ENCODE peak calls at places on chromosomes 6 and 20, in eight cellular contexts. One of them, this sample, is unnamed.

GRCh38 chr6:83097204-83097603 is 29.7 kb downstream of the DOP1A start:
- DNase-seq in AG04450: no peak
- DNase-seq in fibroblast of lung: no peak
- DNase-seq in GM23338: no peak
- DNase-seq in GM06990: no peak
- DNase-seq in MM.1S: no peak
- DNase-seq in tibial nerve: no peak
- DNase-seq in Peyer's patch: no peak
- DNase-seq in this sample: no peak

GRCh38 chr6:4381379-4381778 is 246.0 kb upstream of the ECI2 start:
- DNase-seq in AG04450: no peak
- DNase-seq in fibroblast of lung: peak; percentile 72
- DNase-seq in GM23338: no peak
- DNase-seq in GM06990: no peak
- DNase-seq in MM.1S: no peak
- DNase-seq in tibial nerve: no peak
- DNase-seq in Peyer's patch: no peak
- DNase-seq in this sample: no peak

GRCh38 chr6:136410201-136411027 is 120.8 kb upstream of the BCLAF1 start:
- DNase-seq in AG04450: no peak
- DNase-seq in fibroblast of lung: peak; percentile 35
- DNase-seq in GM23338: no peak
- DNase-seq in GM06990: peak; percentile 23
- DNase-seq in MM.1S: peak; percentile 36
- DNase-seq in tibial nerve: no peak
- DNase-seq in Peyer's patch: no peak
- DNase-seq in this sample: no peak

GRCh38 chr6:138088307-138088744 is 18.9 kb downstream of the PERP start:
- DNase-seq in AG04450: peak; percentile 87
- DNase-seq in fibroblast of lung: peak; percentile 91
- DNase-seq in GM23338: no peak
- DNase-seq in GM06990: no peak
- DNase-seq in MM.1S: no peak
- DNase-seq in tibial nerve: no peak
- DNase-seq in Peyer's patch: peak; percentile 73
- DNase-seq in this sample: no peak

GRCh38 chr6:149080511-149080910 is 237.0 kb upstream of the TAB2 start:
- DNase-seq in AG04450: no peak
- DNase-seq in fibroblast of lung: peak; percentile 74
- DNase-seq in GM23338: no peak
- DNase-seq in GM06990: no peak
- DNase-seq in MM.1S: no peak
- DNase-seq in tibial nerve: no peak
- DNase-seq in Peyer's patch: no peak
- DNase-seq in this sample: no peak

GRCh38 chr6:112833546-112834215 is 486.6 kb downstream of the RFPL4B start:
- DNase-seq in AG04450: no peak
- DNase-seq in fibroblast of lung: peak; percentile 24
- DNase-seq in GM23338: no peak
- DNase-seq in GM06990: no peak
- DNase-seq in MM.1S: no peak
- DNase-seq in tibial nerve: no peak
- DNase-seq in Peyer's patch: no peak
- DNase-seq in this sample: no peak

GRCh38 chr6:26087284-26088115 is at the start of gene HFE:
- DNase-seq in AG04450: no peak
- DNase-seq in fibroblast of lung: peak; percentile 67
- DNase-seq in GM23338: peak; percentile 74
- DNase-seq in GM06990: peak; percentile 50
- DNase-seq in MM.1S: no peak
- DNase-seq in tibial nerve: no peak
- DNase-seq in Peyer's patch: peak; percentile 78
- DNase-seq in this sample: peak; percentile 51

GRCh38 chr6:41677430-41678045 is 39.3 kb downstream of the MDFI start:
- DNase-seq in AG04450: no peak
- DNase-seq in fibroblast of lung: no peak
- DNase-seq in GM23338: peak; percentile 35
- DNase-seq in GM06990: no peak
- DNase-seq in MM.1S: no peak
- DNase-seq in tibial nerve: no peak
- DNase-seq in Peyer's patch: no peak
- DNase-seq in this sample: no peak

GRCh38 chr6:104711371-104711770 is 148.3 kb downstream of the HACE1 start:
- DNase-seq in AG04450: no peak
- DNase-seq in fibroblast of lung: peak; percentile 63
- DNase-seq in GM23338: no peak
- DNase-seq in GM06990: no peak
- DNase-seq in MM.1S: no peak
- DNase-seq in tibial nerve: no peak
- DNase-seq in Peyer's patch: peak; percentile 54
- DNase-seq in this sample: no peak

GRCh38 chr20:51373713-51374481 is 168.6 kb downstream of the NFATC2 start:
- DNase-seq in AG04450: no peak
- DNase-seq in fibroblast of lung: no peak
- DNase-seq in GM23338: no peak
- DNase-seq in GM06990: no peak
- DNase-seq in MM.1S: no peak
- DNase-seq in tibial nerve: no peak
- DNase-seq in Peyer's patch: no peak
- DNase-seq in this sample: no peak

GRCh38 chr6:17212541-17213371 is 68.4 kb upstream of the RBM24 start:
- DNase-seq in AG04450: no peak
- DNase-seq in fibroblast of lung: peak; percentile 42
- DNase-seq in GM23338: no peak
- DNase-seq in GM06990: no peak
- DNase-seq in MM.1S: no peak
- DNase-seq in tibial nerve: no peak
- DNase-seq in Peyer's patch: no peak
- DNase-seq in this sample: no peak

GRCh38 chr6:170267688-170268087 is 23.2 kb downstream of the DLL1 start:
- DNase-seq in AG04450: no peak
- DNase-seq in fibroblast of lung: no peak
- DNase-seq in GM23338: no peak
- DNase-seq in GM06990: no peak
- DNase-seq in MM.1S: no peak
- DNase-seq in tibial nerve: no peak
- DNase-seq in Peyer's patch: no peak
- DNase-seq in this sample: no peak
- H3K27me3 ChIP-seq in AG04450: peaks cover 6% of the 10 kb centered on the region
- H3K27me3 ChIP-seq in fibroblast of lung: no peaks in the 10 kb centered on the region
- H3K27me3 ChIP-seq in GM23338: no peaks in the 10 kb centered on the region
- H3K27me3 ChIP-seq in GM06990: no peaks in the 10 kb centered on the region
- H3K27me3 ChIP-seq in MM.1S: peaks cover 33% of the 10 kb centered on the region
- H3K27me3 ChIP-seq in tibial nerve: no peaks in the 10 kb centered on the region
- H3K27me3 ChIP-seq in Peyer's patch: no peaks in the 10 kb centered on the region
- H3K27me3 ChIP-seq in this sample: no peaks in the 10 kb centered on the region

GRCh38 chr20:37408202-37408929 is 62.4 kb downstream of the SRC start:
- DNase-seq in AG04450: no peak
- DNase-seq in fibroblast of lung: no peak
- DNase-seq in GM23338: no peak
- DNase-seq in GM06990: no peak
- DNase-seq in MM.1S: no peak
- DNase-seq in tibial nerve: no peak
- DNase-seq in Peyer's patch: no peak
- DNase-seq in this sample: no peak

GRCh38 chr20:37406010-37406998 is 60.4 kb downstream of the SRC start:
- DNase-seq in AG04450: no peak
- DNase-seq in fibroblast of lung: no peak
- DNase-seq in GM23338: peak; percentile 73
- DNase-seq in GM06990: peak; percentile 80
- DNase-seq in MM.1S: peak; percentile 71
- DNase-seq in tibial nerve: no peak
- DNase-seq in Peyer's patch: peak; percentile 61
- DNase-seq in this sample: no peak

GRCh38 chr20:37407573-37408002 is 61.6 kb downstream of the SRC start:
- DNase-seq in AG04450: no peak
- DNase-seq in fibroblast of lung: no peak
- DNase-seq in GM23338: no peak
- DNase-seq in GM06990: no peak
- DNase-seq in MM.1S: no peak
- DNase-seq in tibial nerve: no peak
- DNase-seq in Peyer's patch: no peak
- DNase-seq in this sample: no peak

GRCh38 chr20:37405351-37405897 is 59.5 kb downstream of the SRC start:
- DNase-seq in AG04450: no peak
- DNase-seq in fibroblast of lung: no peak
- DNase-seq in GM23338: no peak
- DNase-seq in GM06990: no peak
- DNase-seq in MM.1S: no peak
- DNase-seq in tibial nerve: no peak
- DNase-seq in Peyer's patch: no peak
- DNase-seq in this sample: no peak

GRCh38 chr20:37407117-37407566 is 61.2 kb downstream of the SRC start:
- DNase-seq in AG04450: no peak
- DNase-seq in fibroblast of lung: no peak
- DNase-seq in GM23338: no peak
- DNase-seq in GM06990: no peak
- DNase-seq in MM.1S: no peak
- DNase-seq in tibial nerve: no peak
- DNase-seq in Peyer's patch: no peak
- DNase-seq in this sample: no peak
- H3K27me3 ChIP-seq in AG04450: peaks cover 32% of the 10 kb centered on the region
- H3K27me3 ChIP-seq in fibroblast of lung: peaks cover 26% of the 10 kb centered on the region
- H3K27me3 ChIP-seq in GM23338: peaks cover 3% of the 10 kb centered on the region
- H3K27me3 ChIP-seq in GM06990: no peaks in the 10 kb centered on the region
- H3K27me3 ChIP-seq in MM.1S: peaks cover 23% of the 10 kb centered on the region
- H3K27me3 ChIP-seq in tibial nerve: no peaks in the 10 kb centered on the region
- H3K27me3 ChIP-seq in Peyer's patch: no peaks in the 10 kb centered on the region
- H3K27me3 ChIP-seq in this sample: peaks cover 4% of the 10 kb centered on the region

GRCh38 chr6:162435071-162435470 is 292.5 kb downstream of the PRKN start:
- DNase-seq in AG04450: no peak
- DNase-seq in fibroblast of lung: no peak
- DNase-seq in GM23338: no peak
- DNase-seq in GM06990: no peak
- DNase-seq in MM.1S: no peak
- DNase-seq in tibial nerve: no peak
- DNase-seq in Peyer's patch: no peak
- DNase-seq in this sample: no peak
- H3K27me3 ChIP-seq in AG04450: no peaks in the 10 kb centered on the region
- H3K27me3 ChIP-seq in fibroblast of lung: no peaks in the 10 kb centered on the region
- H3K27me3 ChIP-seq in GM23338: no peaks in the 10 kb centered on the region
- H3K27me3 ChIP-seq in GM06990: no peaks in the 10 kb centered on the region
- H3K27me3 ChIP-seq in MM.1S: no peaks in the 10 kb centered on the region
- H3K27me3 ChIP-seq in tibial nerve: no peaks in the 10 kb centered on the region
- H3K27me3 ChIP-seq in Peyer's patch: no peaks in the 10 kb centered on the region
- H3K27me3 ChIP-seq in this sample: no peaks in the 10 kb centered on the region

DNA sequence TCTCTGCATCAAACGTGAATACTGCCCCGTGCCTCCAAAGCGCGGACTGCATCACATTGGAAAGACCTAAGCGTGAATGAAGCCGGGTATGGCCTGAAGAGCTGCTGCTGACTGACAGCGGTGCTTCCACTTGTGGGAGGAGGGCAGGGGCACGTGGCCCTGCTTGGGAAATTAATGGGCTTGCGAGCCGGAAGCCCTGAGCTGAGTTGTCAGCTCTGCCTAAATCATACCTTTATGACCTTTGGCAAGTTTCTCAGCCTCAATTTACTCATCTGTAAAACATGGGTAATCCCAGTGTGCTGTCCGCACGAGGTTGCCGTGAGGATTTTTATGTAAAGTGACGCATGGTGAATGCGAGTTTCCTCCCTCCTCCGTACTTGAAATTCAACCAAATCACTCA is 67.0 kb upstream of the FOXQ1 start:
- DNase-seq in AG04450: no peak
- DNase-seq in fibroblast of lung: no peak
- DNase-seq in GM23338: no peak
- DNase-seq in GM06990: no peak
- DNase-seq in MM.1S: no peak
- DNase-seq in tibial nerve: no peak
- DNase-seq in Peyer's patch: no peak
- DNase-seq in this sample: no peak
- H3K27me3 ChIP-seq in AG04450: peaks cover 4% of the 10 kb centered on the region
- H3K27me3 ChIP-seq in fibroblast of lung: no peaks in the 10 kb centered on the region
- H3K27me3 ChIP-seq in GM23338: no peaks in the 10 kb centered on the region
- H3K27me3 ChIP-seq in GM06990: no peaks in the 10 kb centered on the region
- H3K27me3 ChIP-seq in MM.1S: no peaks in the 10 kb centered on the region
- H3K27me3 ChIP-seq in tibial nerve: no peaks in the 10 kb centered on the region
- H3K27me3 ChIP-seq in Peyer's patch: no peaks in the 10 kb centered on the region
- H3K27me3 ChIP-seq in this sample: peaks cover 4% of the 10 kb centered on the region

GRCh38 chr6:30979076-30979475 is 4.4 kb upstream of the MUC21 start:
- DNase-seq in AG04450: no peak
- DNase-seq in fibroblast of lung: no peak
- DNase-seq in GM23338: no peak
- DNase-seq in GM06990: no peak
- DNase-seq in MM.1S: peak; percentile 37
- DNase-seq in tibial nerve: no peak
- DNase-seq in Peyer's patch: no peak
- DNase-seq in this sample: no peak

GRCh38 chr6:30981942-30982772 is 1.4 kb upstream of the MUC21 start:
- DNase-seq in AG04450: peak; percentile 39
- DNase-seq in fibroblast of lung: peak; percentile 78
- DNase-seq in GM23338: peak; percentile 88
- DNase-seq in GM06990: no peak
- DNase-seq in MM.1S: no peak
- DNase-seq in tibial nerve: no peak
- DNase-seq in Peyer's patch: no peak
- DNase-seq in this sample: no peak

GRCh38 chr6:30983439-30983838 is at the start of gene MUC21:
- DNase-seq in AG04450: no peak
- DNase-seq in fibroblast of lung: no peak
- DNase-seq in GM23338: no peak
- DNase-seq in GM06990: no peak
- DNase-seq in MM.1S: no peak
- DNase-seq in tibial nerve: no peak
- DNase-seq in Peyer's patch: no peak
- DNase-seq in this sample: no peak

GRCh38 chr6:30974488-30975252 is 8.8 kb upstream of the MUC21 start:
- DNase-seq in AG04450: no peak
- DNase-seq in fibroblast of lung: no peak
- DNase-seq in GM23338: peak; percentile 38
- DNase-seq in GM06990: no peak
- DNase-seq in MM.1S: no peak
- DNase-seq in tibial nerve: no peak
- DNase-seq in Peyer's patch: no peak
- DNase-seq in this sample: no peak

GRCh38 chr6:30979690-30980089 is 3.8 kb upstream of the MUC21 start:
- DNase-seq in AG04450: no peak
- DNase-seq in fibroblast of lung: no peak
- DNase-seq in GM23338: no peak
- DNase-seq in GM06990: no peak
- DNase-seq in MM.1S: no peak
- DNase-seq in tibial nerve: no peak
- DNase-seq in Peyer's patch: no peak
- DNase-seq in this sample: no peak
- H3K27me3 ChIP-seq in AG04450: peaks cover 3% of the 10 kb centered on the region
- H3K27me3 ChIP-seq in fibroblast of lung: peaks cover 3% of the 10 kb centered on the region
- H3K27me3 ChIP-seq in GM23338: no peaks in the 10 kb centered on the region
- H3K27me3 ChIP-seq in GM06990: no peaks in the 10 kb centered on the region
- H3K27me3 ChIP-seq in MM.1S: peaks cover 27% of the 10 kb centered on the region
- H3K27me3 ChIP-seq in tibial nerve: no peaks in the 10 kb centered on the region
- H3K27me3 ChIP-seq in Peyer's patch: no peaks in the 10 kb centered on the region
- H3K27me3 ChIP-seq in this sample: peaks cover 4% of the 10 kb centered on the region

GRCh38 chr20:58612021-58612700 is 38.9 kb upstream of the STX16 start:
- DNase-seq in AG04450: no peak
- DNase-seq in fibroblast of lung: no peak
- DNase-seq in GM23338: no peak
- DNase-seq in GM06990: no peak
- DNase-seq in MM.1S: no peak
- DNase-seq in tibial nerve: no peak
- DNase-seq in Peyer's patch: no peak
- DNase-seq in this sample: no peak
- H3K27me3 ChIP-seq in AG04450: no peaks in the 10 kb centered on the region
- H3K27me3 ChIP-seq in fibroblast of lung: no peaks in the 10 kb centered on the region
- H3K27me3 ChIP-seq in GM23338: no peaks in the 10 kb centered on the region
- H3K27me3 ChIP-seq in GM06990: no peaks in the 10 kb centered on the region
- H3K27me3 ChIP-seq in MM.1S: peaks cover 98% of the 10 kb centered on the region
- H3K27me3 ChIP-seq in tibial nerve: no peaks in the 10 kb centered on the region
- H3K27me3 ChIP-seq in Peyer's patch: no peaks in the 10 kb centered on the region
- H3K27me3 ChIP-seq in this sample: no peaks in the 10 kb centered on the region

This sample was measured in CD4-positive, alpha-beta T cell.